ENCODE peak calls at places on chromosomes 2 and 18, in nine cellular contexts. C, R, A, E, W, G, H, O and I are unnamed samples.

GRCh38 chr2:197201874-197202273 is 108.7 kb downstream of the ANKRD44 start:
- DNase-seq in C (no peak), R (no peak), A (no peak), E (no peak), W (no peak), G (no peak), H (no peak), O (no peak), I (no peak)

GRCh38 chr2:42928692-42929576 is 136.6 kb upstream of the HAAO start:
- DNase-seq in C (peak), R (peak), A (peak), E (no peak), W (no peak), G (no peak), H (peak), O (no peak), I (no peak)

GRCh38 chr2:195057001-195057400 is 600.0 kb upstream of the SLC39A10 start:
- DNase-seq in C (no peak), R (no peak), A (no peak), E (no peak), W (no peak), G (no peak), H (no peak), O (no peak), I (no peak)

GRCh38 chr2:107553534-107553933 is 273.2 kb upstream of the RGPD4 start:
- DNase-seq in C (peak), R (no peak), A (peak), E (no peak), W (no peak), G (no peak), H (peak), O (no peak), I (peak)

GRCh38 chr18:55136864-55137263 is 177.6 kb upstream of the CCDC68 start:
- DNase-seq in C (no peak), R (peak), A (no peak), E (no peak), W (no peak), G (no peak), H (no peak), O (no peak), I (no peak)

GRCh38 chr2:37566517-37566961 is 104.9 kb downstream of the CDC42EP3 start:
- DNase-seq in C (no peak), R (peak), A (peak), E (no peak), W (no peak), G (peak), H (peak), O (no peak), I (no peak)

GRCh38 chr2:32801741-32802140 is 145.0 kb upstream of the LTBP1 start:
- DNase-seq in C (no peak), R (no peak), A (no peak), E (no peak), W (no peak), G (no peak), H (no peak), O (no peak), I (no peak)

GRCh38 chr2:61645911-61646310 is 107.8 kb upstream of the XPO1 start:
- DNase-seq in C (no peak), R (peak), A (peak), E (no peak), W (no peak), G (peak), H (peak), O (no peak), I (no peak)

GRCh38 chr2:134522856-134523460 is 195.8 kb downstream of the TMEM163 start:
- DNase-seq in C (no peak), R (no peak), A (no peak), E (no peak), W (no peak), G (no peak), H (no peak), O (no peak), I (no peak)

GRCh38 chr2:42474765-42475454 is 18.9 kb downstream of the KCNG3 start:
- DNase-seq in C (no peak), R (no peak), A (no peak), E (no peak), W (no peak), G (no peak), H (no peak), O (no peak), I (no peak)

GRCh38 chr2:62071126-62071598 is 124.8 kb upstream of the B3GNT2 start:
- DNase-seq in C (no peak), R (no peak), A (peak), E (no peak), W (no peak), G (peak), H (peak), O (no peak), I (no peak)

GRCh38 chr2:19800796-19801195 is 101.0 kb downstream of the TTC32 start:
- DNase-seq in C (no peak), R (no peak), A (no peak), E (no peak), W (no peak), G (no peak), H (no peak), O (no peak), I (no peak)

GRCh38 chr2:49598231-49598630 is 443.9 kb upstream of the FSHR start:
- DNase-seq in C (no peak), R (no peak), A (no peak), E (no peak), W (no peak), G (no peak), H (no peak), O (no peak), I (no peak)

GRCh38 chr18:75204262-75204977 is 4.5 kb downstream of the PTGR3 start:
- DNase-seq in C (no peak), R (peak), A (no peak), E (no peak), W (peak), G (no peak), H (peak), O (peak), I (no peak)

GRCh38 chr18:55420665-55420964 is 167.4 kb downstream of the TCF4 start:
- DNase-seq in C (no peak), R (no peak), A (no peak), E (no peak), W (no peak), G (no peak), H (no peak), O (no peak), I (no peak)

GRCh38 chr2:120447122-120447785 is 101.3 kb downstream of the INHBB start:
- DNase-seq in C (no peak), R (no peak), A (no peak), E (no peak), W (no peak), G (no peak), H (no peak), O (no peak), I (no peak)

GRCh38 chr2:10883880-10884529 is 27.7 kb upstream of the KCNF1 start:
- DNase-seq in C (no peak), R (no peak), A (no peak), E (no peak), W (no peak), G (no peak), H (no peak), O (no peak), I (no peak)

GRCh38 chr2:128395196-128395595 is 76.5 kb upstream of the HS6ST1 start:
- DNase-seq in C (no peak), R (no peak), A (no peak), E (no peak), W (no peak), G (no peak), H (no peak), O (no peak), I (no peak)

GRCh38 chr18:55927831-55928230 is 339.8 kb upstream of the TCF4 start:
- DNase-seq in C (no peak), R (peak), A (peak), E (no peak), W (no peak), G (peak), H (peak), O (no peak), I (peak)

GRCh38 chr2:26692814-26693286 is 328 bp downstream of the KCNK3 start:
- DNase-seq in C (peak), R (peak), A (peak), E (no peak), W (no peak), G (no peak), H (peak), O (no peak), I (no peak)

GRCh38 chr2:28565033-28565432 is 69.2 kb downstream of the PLB1 start:
- DNase-seq in C (no peak), R (no peak), A (no peak), E (no peak), W (no peak), G (no peak), H (no peak), O (no peak), I (no peak)

GRCh38 chr2:164897521-164898260 is 56.1 kb upstream of the COBLL1 start:
- DNase-seq in C (no peak), R (no peak), A (no peak), E (no peak), W (no peak), G (no peak), H (no peak), O (no peak), I (no peak)

GRCh38 chr2:25794544-25795276 is 83.6 kb downstream of the ASXL2 start:
- DNase-seq in C (no peak), R (no peak), A (no peak), E (no peak), W (no peak), G (no peak), H (no peak), O (no peak), I (no peak)

GRCh38 chr2:98702896-98703620 is 27.9 kb downstream of the MGAT4A start:
- DNase-seq in C (no peak), R (no peak), A (no peak), E (no peak), W (no peak), G (no peak), H (no peak), O (no peak), I (no peak)

GRCh38 chr2:98698896-98699295 is 32.0 kb downstream of the MGAT4A start:
- DNase-seq in C (no peak), R (no peak), A (no peak), E (no peak), W (no peak), G (no peak), H (no peak), O (no peak), I (no peak)

GRCh38 chr2:98702127-98702802 is 28.7 kb downstream of the MGAT4A start:
- DNase-seq in C (no peak), R (no peak), A (no peak), E (peak), W (peak), G (no peak), H (no peak), O (no peak), I (no peak)

GRCh38 chr2:98703738-98704137 is 27.2 kb downstream of the MGAT4A start:
- DNase-seq in C (no peak), R (no peak), A (no peak), E (no peak), W (no peak), G (no peak), H (no peak), O (no peak), I (no peak)

DNA sequence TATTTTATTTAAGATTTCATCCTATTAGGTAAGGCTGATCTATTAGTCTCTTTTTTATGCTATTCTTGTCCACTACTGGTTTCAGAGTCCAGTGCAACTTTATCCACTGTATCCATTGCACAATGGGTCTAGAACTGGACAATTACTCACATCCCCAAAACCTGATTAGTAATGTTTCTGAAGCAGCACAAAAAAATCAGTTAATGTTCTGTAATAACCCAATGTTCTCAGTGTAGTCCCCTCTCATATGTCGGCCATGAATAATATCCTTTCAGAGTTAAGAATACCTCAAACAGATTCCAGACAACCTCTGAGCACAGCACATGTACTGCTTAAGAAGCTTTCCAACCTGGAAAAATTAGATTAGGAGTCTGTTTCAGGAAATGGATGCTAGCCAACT is 29.7 kb downstream of the MGAT4A start:
- DNase-seq in C (no peak), R (no peak), A (no peak), E (no peak), W (no peak), G (no peak), H (peak), O (no peak), I (peak)
- H3K4me3 ChIP-seq in C (no peak), R (no peak), A (no peak), E (no peak), W (no peak), G (no peak), H (no peak), O (no peak), I (no peak)

GRCh38 chr2:242075683-242076082 is 206.2 kb downstream of the RTP5 start:
- DNase-seq in C (peak), R (no peak), A (peak), E (peak), W (no peak), G (no peak), H (peak), O (no peak), I (no peak)
- TF ChIP-seq CTCF in C (no peak), R (no peak), A (no peak), E (no peak), W (no peak), G (no peak), H (no peak), O (no peak), I (no peak)

GRCh38 chr2:84041494-84041893 is 417.6 kb downstream of the SUCLG1 start:
- DNase-seq in C (no peak), R (no peak), A (no peak), E (no peak), W (no peak), G (no peak), H (no peak), O (no peak), I (no peak)

GRCh38 chr2:84038866-84039265 is 420.2 kb downstream of the SUCLG1 start:
- DNase-seq in C (no peak), R (no peak), A (no peak), E (no peak), W (no peak), G (no peak), H (no peak), O (no peak), I (peak)

GRCh38 chr2:84040281-84040680 is 418.8 kb downstream of the SUCLG1 start:
- DNase-seq in C (no peak), R (no peak), A (no peak), E (no peak), W (no peak), G (no peak), H (no peak), O (no peak), I (no peak)
- H3K4me3 ChIP-seq in C (no peak), R (no peak), A (no peak), E (no peak), W (no peak), G (no peak), H (no peak), O (no peak), I (no peak)

DNA sequence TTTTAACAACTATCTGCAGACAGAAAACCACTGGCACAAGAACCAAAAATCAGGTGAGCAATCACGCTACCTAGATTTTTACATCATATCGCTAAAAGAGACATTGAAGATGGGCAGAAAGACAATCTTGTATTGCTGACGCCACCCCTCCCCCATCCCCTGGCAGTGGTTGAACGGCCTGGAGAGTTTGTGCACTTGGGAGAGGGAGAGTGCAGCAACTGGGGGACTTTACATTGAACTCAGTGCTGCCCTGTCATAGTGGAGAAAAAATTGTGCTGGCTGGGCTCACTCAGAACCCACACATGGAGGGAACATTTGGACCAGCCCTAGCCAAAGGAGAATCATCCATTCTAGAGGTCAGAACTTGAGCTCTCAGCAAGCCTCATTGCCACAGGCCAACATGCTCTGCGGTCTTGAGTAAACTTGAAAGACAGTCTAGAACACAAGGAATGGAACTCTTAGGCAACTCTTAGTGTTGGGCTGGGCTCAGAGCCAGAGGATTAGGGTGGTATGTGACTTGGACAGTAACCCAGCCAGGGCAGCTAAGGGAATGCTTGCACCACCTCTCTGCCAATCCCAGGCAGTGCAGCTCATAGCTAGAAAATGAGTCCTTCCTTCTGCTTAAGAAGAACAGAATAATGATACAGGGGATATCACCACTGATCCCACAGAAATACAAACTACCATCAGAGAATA is 220.0 kb upstream of the CYP26B1 start:
- DNase-seq in C (peak), R (peak), A (peak), E (peak), W (peak), G (peak), H (peak), O (peak), I (peak)
- TF ChIP-seq CTCF in C (peak), R (peak), A (peak), E (peak), W (peak), G (peak), H (peak), O (no peak), I (peak)

DNA sequence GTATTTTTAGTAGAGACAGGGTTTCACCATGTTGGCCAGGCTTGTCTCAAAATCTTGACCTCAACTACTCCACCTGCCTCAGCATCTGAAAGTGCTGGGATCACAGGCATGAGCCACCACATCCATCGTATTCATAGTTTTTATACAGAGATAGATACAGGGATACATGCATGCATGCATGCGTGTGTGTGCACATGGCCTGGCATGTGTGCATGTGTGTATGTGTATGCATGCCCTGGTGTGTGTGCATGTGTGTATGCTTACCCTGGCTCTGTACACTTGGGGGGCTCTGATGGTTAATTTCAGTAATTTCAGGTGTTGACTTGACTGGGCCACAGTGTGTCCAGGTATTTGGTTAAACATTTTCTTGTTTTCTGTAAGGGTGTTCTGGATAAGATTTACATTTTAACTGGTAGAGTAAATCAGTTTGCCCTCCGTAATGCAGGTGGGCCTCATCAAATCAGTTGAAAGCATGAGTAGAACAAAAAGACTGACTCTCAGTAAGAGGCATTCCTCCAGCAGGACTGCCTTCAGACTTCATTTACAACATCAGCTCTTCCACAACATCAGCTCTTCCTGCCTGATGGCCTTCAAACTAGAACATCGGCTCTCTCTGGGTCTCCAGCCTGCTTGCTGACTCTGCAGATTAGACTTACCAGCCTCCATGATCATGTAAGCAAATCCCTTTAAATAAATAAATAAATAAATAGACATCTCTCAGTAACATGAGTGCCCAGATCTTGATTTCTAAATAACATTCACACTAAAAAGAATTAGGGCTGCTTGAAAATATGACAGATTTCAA is 30.8 kb downstream of the SESTD1 start:
- DNase-seq in C (no peak), R (no peak), A (no peak), E (no peak), W (no peak), G (no peak), H (no peak), O (no peak), I (no peak)
- H3K4me3 ChIP-seq in C (no peak), R (no peak), A (no peak), E (no peak), W (no peak), G (no peak), H (no peak), O (no peak), I (no peak)

GRCh38 chr18:45168883-45169585 is 446.2 kb upstream of the SLC14A2 start:
- DNase-seq in C (peak), R (peak), A (peak), E (no peak), W (no peak), G (peak), H (peak), O (no peak), I (no peak)

GRCh38 chr18:45167631-45168225 is 447.5 kb upstream of the SLC14A2 start:
- DNase-seq in C (no peak), R (peak), A (peak), E (no peak), W (no peak), G (peak), H (peak), O (no peak), I (no peak)

GRCh38 chr18:45166341-45167108 is 448.8 kb upstream of the SLC14A2 start:
- DNase-seq in C (peak), R (peak), A (peak), E (no peak), W (peak), G (peak), H (peak), O (no peak), I (peak)

GRCh38 chr18:45165871-45166270 is 449.4 kb upstream of the SLC14A2 start:
- DNase-seq in C (no peak), R (no peak), A (peak), E (no peak), W (no peak), G (no peak), H (no peak), O (no peak), I (no peak)

DNA sequence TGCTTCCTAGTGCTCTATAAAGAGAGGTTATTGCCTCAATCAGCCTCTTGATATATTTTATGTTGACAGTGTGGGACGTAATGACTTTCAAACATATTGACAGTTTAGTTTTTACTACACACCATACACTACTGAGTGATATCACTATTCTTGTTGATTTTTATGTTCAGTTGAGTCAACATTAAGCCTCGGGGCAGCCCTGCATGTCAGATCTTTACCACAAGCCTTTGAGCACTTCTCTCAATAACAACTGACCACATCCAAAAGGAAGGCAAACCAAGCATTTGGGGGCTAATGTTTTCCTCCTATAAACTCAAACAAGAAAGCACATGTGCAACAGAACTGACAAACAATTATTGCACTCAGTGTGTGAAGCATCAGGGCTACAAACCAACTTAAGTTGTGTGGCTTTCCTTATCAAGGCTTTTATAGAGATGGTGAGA is 448.1 kb upstream of the SLC14A2 start:
- DNase-seq in C (no peak), R (peak), A (peak), E (no peak), W (no peak), G (peak), H (no peak), O (no peak), I (no peak)
- TF ChIP-seq CTCF in C (no peak), R (no peak), A (no peak), E (no peak), W (no peak), G (no peak), H (no peak), O (no peak), I (no peak)

GRCh38 chr2:88078624-88079169 is 11.1 kb downstream of the SMYD1 start:
- DNase-seq in C (no peak), R (no peak), A (no peak), E (no peak), W (no peak), G (no peak), H (no peak), O (no peak), I (no peak)
- H3K4me3 ChIP-seq in C (no peak), R (no peak), A (no peak), E (no peak), W (no peak), G (no peak), H (no peak), O (no peak), I (no peak)